ENCODE peak calls at places on chromosomes 6 and 20, in eight cellular contexts. R is K562, A is left ventricle myocardium inferior, E is dorsolateral prefrontal cortex, M is heart left ventricle, G is heart right ventricle, L is A549, U is lower lobe of right lung. F is an unnamed sample.

GRCh38 chr6:125188594-125189203 is 35.1 kb downstream of the TPD52L1 start:
- DNase-seq in R (no peak), A (no peak), E (no peak), M (no peak), G (no peak), L (no peak), U (no peak), F (no peak)

GRCh38 chr6:11918021-11918738 is 93.9 kb upstream of the HIVEP1 start:
- DNase-seq in R (no peak), A (no peak), E (no peak), M (no peak), G (no peak), L (no peak), U (no peak), F (no peak)

GRCh38 chr6:75135447-75135846 is 70.4 kb downstream of the COL12A1 start:
- DNase-seq in R (no peak), A (no peak), E (no peak), M (no peak), G (no peak), L (no peak), U (no peak), F (no peak)

GRCh38 chr6:116370717-116371383 is at the start of gene DSE:
- DNase-seq in R (peak), A (peak), E (peak), M (peak), G (peak), L (peak), U (peak), F (peak)

GRCh38 chr20:36480456-36481048 is 60.8 kb upstream of the MYL9 start:
- DNase-seq in R (no peak), A (no peak), E (no peak), M (no peak), G (no peak), L (no peak), U (no peak), F (no peak)

GRCh38 chr6:169167581-169168301 is 85.9 kb downstream of the THBS2 start:
- DNase-seq in R (no peak), A (peak), E (no peak), M (peak), G (peak), L (no peak), U (no peak), F (peak)

GRCh38 chr20:23874747-23875146 is 4.8 kb downstream of the CST5 start:
- DNase-seq in R (no peak), A (no peak), E (no peak), M (no peak), G (no peak), L (no peak), U (no peak), F (no peak)

GRCh38 chr20:60959971-60960370 is 292.1 kb upstream of the CDH4 start:
- DNase-seq in R (no peak), A (no peak), E (no peak), M (no peak), G (no peak), L (no peak), U (no peak), F (no peak)

GRCh38 chr20:32236819-32237218 is 29.1 kb downstream of the POFUT1 start:
- DNase-seq in R (no peak), A (no peak), E (no peak), M (no peak), G (no peak), L (no peak), U (no peak), F (no peak)

GRCh38 chr6:129314575-129314974 is 395.4 kb downstream of the ARHGAP18 start:
- DNase-seq in R (no peak), A (peak), E (no peak), M (peak), G (no peak), L (no peak), U (no peak), F (no peak)

GRCh38 chr6:52013035-52013434 is 74.4 kb downstream of the PKHD1 start:
- DNase-seq in R (no peak), A (no peak), E (no peak), M (no peak), G (no peak), L (no peak), U (no peak), F (no peak)

GRCh38 chr6:117951783-117952182 is 44.7 kb downstream of the SLC35F1 start:
- DNase-seq in R (no peak), A (no peak), E (no peak), M (no peak), G (no peak), L (no peak), U (no peak), F (no peak)

GRCh38 chr20:42370086-42370485 is 751.9 kb upstream of the CHD6 start:
- DNase-seq in R (no peak), A (no peak), E (no peak), M (no peak), G (no peak), L (no peak), U (no peak), F (no peak)

GRCh38 chr20:53425930-53426329 is 167.7 kb downstream of the ZNF217 start:
- DNase-seq in R (no peak), A (no peak), E (no peak), M (no peak), G (no peak), L (no peak), U (no peak), F (no peak)

GRCh38 chr6:161393839-161394364 is 120.0 kb upstream of the AGPAT4 start:
- DNase-seq in R (peak), A (no peak), E (no peak), M (peak), G (no peak), L (peak), U (no peak), F (peak)

GRCh38 chr6:6583836-6584235 is 4.7 kb upstream of the LY86 start:
- DNase-seq in R (no peak), A (no peak), E (no peak), M (no peak), G (no peak), L (no peak), U (no peak), F (no peak)

GRCh38 chr6:29926081-29926794 is 16.1 kb upstream of the HLA-A start:
- DNase-seq in R (no peak), A (peak), E (no peak), M (peak), G (no peak), L (no peak), U (no peak), F (no peak)

GRCh38 chr6:138194221-138194620 is 24.1 kb downstream of the PBOV1 start:
- DNase-seq in R (no peak), A (no peak), E (no peak), M (no peak), G (no peak), L (no peak), U (peak), F (no peak)

GRCh38 chr20:31881945-31882344 is 11.5 kb downstream of the TTLL9 start:
- DNase-seq in R (no peak), A (no peak), E (no peak), M (no peak), G (no peak), L (no peak), U (no peak), F (no peak)

GRCh38 chr20:54134445-54135220 is 39.2 kb downstream of the CYP24A1 start:
- DNase-seq in R (no peak), A (no peak), E (no peak), M (no peak), G (no peak), L (no peak), U (no peak), F (peak)

DNA sequence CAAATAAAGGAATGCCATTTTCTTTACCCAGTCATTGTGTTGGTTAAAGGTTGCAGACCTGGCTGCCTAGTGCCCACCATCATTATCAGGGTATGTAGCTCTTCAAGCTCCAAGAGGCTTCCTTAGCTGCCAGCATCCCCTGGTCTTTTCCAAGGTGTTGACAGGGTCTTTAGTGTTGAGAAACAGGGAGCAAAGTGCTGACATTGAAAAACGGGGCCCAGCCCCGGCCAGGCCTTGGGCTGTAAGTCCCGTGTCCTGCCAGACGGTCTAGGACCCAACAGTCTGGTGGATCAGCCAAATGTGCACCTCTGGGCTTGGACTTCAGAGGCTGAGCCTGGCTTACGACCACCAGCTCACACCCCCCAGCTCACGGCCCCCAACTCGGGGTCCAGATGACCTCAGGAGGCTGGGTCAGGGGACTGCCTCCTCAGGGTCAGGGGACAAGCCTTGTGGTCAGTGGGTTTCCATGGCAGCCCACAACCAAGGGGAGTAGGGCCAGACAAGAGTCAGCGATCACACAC is 114.4 kb upstream of the MLN start:
- DNase-seq in R (no peak), A (no peak), E (no peak), M (no peak), G (no peak), L (no peak), U (no peak), F (peak)
- TF ChIP-seq CTCF in R (no peak), A (no peak), E (no peak), M (no peak), G (no peak), L (no peak), U (no peak), F (no peak)

DNA sequence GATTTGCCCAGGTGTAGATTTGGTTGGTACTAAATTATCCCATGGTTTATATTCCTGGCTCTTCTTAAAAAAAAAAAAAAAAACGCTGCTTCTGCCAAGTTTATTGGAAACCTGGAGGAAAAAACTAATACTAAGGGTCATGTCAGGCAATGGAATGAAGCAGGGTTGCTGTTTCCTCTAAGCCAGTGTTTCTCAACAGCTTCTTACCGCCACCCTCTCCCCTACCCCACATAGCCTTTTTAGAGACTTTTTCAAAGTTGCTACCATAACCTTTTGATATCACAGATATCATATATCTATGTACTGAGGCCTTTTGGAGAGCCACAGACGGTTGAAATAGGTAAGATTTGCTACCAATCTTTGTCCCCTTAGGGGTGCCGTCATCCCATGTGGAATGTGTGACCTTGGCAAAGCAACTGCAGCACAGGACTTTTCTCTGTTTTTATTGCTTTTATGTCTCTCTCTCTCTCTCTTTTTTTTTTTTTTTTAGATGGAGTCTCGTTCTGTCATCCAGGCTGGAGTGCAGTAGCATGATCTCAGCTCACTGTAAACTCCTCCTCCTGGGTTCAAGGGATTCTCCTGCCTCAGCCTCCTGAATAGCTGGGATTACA is 35.0 kb downstream of the SYTL3 start:
- DNase-seq in R (no peak), A (no peak), E (no peak), M (no peak), G (no peak), L (no peak), U (no peak), F (no peak)
- H3K27ac ChIP-seq in R (no peak), A (no peak), E (no peak), M (no peak), G (no peak), L (no peak), U (peak), F (no peak)

GRCh38 chr20:8811801-8812594 is 256.9 kb upstream of the PLCB4 start:
- DNase-seq in R (no peak), A (no peak), E (no peak), M (no peak), G (peak), L (no peak), U (no peak), F (no peak)
- H3K4me3 ChIP-seq in R (no peak), A (no peak), E (no peak), M (no peak), G (no peak), L (no peak), U (no peak), F (no peak)

GRCh38 chr6:88165877-88166492 is at the start of gene CNR1:
- DNase-seq in R (peak), A (peak), E (no peak), M (peak), G (peak), L (peak), U (peak), F (peak)

GRCh38 chr6:88166493-88166900 is 350 bp upstream of the CNR1 start:
- DNase-seq in R (no peak), A (no peak), E (no peak), M (no peak), G (peak), L (no peak), U (peak), F (peak)

GRCh38 chr6:88168362-88168761 is 2.2 kb upstream of the CNR1 start:
- DNase-seq in R (no peak), A (no peak), E (no peak), M (no peak), G (no peak), L (no peak), U (no peak), F (no peak)

GRCh38 chr6:88166901-88167624 is 916 bp upstream of the CNR1 start:
- DNase-seq in R (no peak), A (no peak), E (no peak), M (no peak), G (peak), L (no peak), U (peak), F (no peak)

GRCh38 chr6:88167625-88167937 is 1.4 kb upstream of the CNR1 start:
- DNase-seq in R (no peak), A (no peak), E (no peak), M (no peak), G (no peak), L (no peak), U (no peak), F (no peak)
- TF ChIP-seq CTCF in R (no peak), A (no peak), E (no peak), M (no peak), G (no peak), L (no peak), U (no peak), F (no peak)

GRCh38 chr6:35262596-35262995 is 3.1 kb downstream of the ZNF76 start:
- DNase-seq in R (no peak), A (no peak), E (no peak), M (no peak), G (no peak), L (no peak), U (no peak), F (peak)

GRCh38 chr6:35265523-35265922 is 6.0 kb downstream of the ZNF76 start:
- DNase-seq in R (no peak), A (no peak), E (no peak), M (no peak), G (no peak), L (no peak), U (no peak), F (no peak)

GRCh38 chr6:35267446-35267845 is 7.9 kb downstream of the ZNF76 start:
- DNase-seq in R (no peak), A (no peak), E (no peak), M (no peak), G (no peak), L (no peak), U (no peak), F (no peak)

GRCh38 chr6:35267897-35268296 is 8.4 kb downstream of the ZNF76 start:
- DNase-seq in R (no peak), A (no peak), E (no peak), M (no peak), G (no peak), L (no peak), U (no peak), F (no peak)

GRCh38 chr6:35264550-35265274 is 5.2 kb downstream of the ZNF76 start:
- DNase-seq in R (no peak), A (no peak), E (no peak), M (no peak), G (no peak), L (no peak), U (no peak), F (peak)
- H3K27ac ChIP-seq in R (no peak), A (peak), E (no peak), M (peak), G (peak), L (no peak), U (no peak), F (peak)

DNA sequence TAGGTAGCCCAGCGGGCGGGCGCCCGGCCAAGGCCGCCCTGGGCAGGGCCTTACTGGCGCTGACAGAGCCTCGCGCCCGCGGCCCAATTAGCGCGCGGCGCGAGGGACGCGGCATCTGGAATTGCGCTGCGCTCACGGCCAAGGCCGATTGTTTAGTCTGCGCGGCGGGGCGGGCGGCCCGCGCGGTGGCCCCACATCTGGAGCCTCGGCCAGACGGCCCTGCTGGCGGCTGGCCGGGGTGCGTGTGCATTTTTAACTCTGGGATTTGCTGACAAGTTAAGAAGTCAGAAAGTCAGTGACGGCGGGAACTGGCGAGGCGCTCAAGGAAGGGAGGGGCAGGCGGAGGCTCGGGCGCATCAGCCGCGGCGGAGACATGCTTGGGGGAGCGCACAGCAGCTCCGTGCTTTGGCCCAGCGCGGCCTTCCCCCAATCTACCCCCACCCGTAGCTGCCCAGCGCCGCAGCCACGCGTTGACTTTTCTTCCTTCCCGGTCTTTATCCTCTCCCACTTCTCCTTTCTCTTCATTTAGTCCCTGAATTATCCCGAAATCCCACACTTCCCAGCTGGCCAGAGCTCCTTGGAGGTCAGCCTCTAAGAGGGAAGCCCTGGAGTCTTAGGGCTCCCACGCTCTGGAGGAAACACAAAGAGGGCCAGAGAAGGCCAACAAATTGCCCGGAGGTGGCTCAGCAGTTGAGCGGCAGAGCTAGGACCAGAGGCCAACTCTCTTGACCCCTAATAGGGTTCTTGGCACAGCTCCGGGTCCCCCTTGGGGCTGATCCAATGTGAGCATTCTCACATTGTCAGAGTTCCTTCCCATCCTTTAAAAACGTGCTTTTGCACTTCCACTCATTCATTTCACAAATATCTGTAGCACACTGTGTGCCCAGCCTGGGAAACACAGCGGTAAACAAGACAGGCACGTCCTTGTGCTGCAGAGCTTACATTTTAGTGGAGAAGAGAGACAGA is 40.8 kb upstream of the FOXP4 start:
- DNase-seq in R (peak), A (peak), E (no peak), M (peak), G (peak), L (no peak), U (peak), F (peak)
- H3K4me3 ChIP-seq in R (no peak), A (peak), E (peak), M (peak), G (peak), L (no peak), U (peak), F (peak)

GRCh38 chr20:10696650-10697049 is 22.9 kb upstream of the JAG1 start:
- DNase-seq in R (peak), A (no peak), E (no peak), M (no peak), G (no peak), L (no peak), U (no peak), F (no peak)
- TF ChIP-seq CTCF in R (peak), A (peak), E (peak), M (peak), G (peak), L (peak), U (peak), F (peak)

GRCh38 chr20:57791178-57791945 is 81.5 kb upstream of the PMEPA1 start:
- DNase-seq in R (no peak), A (no peak), E (no peak), M (no peak), G (no peak), L (no peak), U (no peak), F (no peak)
- H3K27ac ChIP-seq in R (no peak), A (no peak), E (no peak), M (no peak), G (no peak), L (no peak), U (no peak), F (no peak)

F was measured in cardiac muscle cell.